ENCODE peak calls at places on chromosomes 1 and 21, in five cellular contexts. A, M, K, F and B are unnamed samples. For H3K4me1 and H3K27me3, the result is how much of the 10 kb centered on the place peaks cover.

GRCh38 chr1:111615874-111616715 is 3.5 kb upstream of the RAP1A start:
- DNase-seq in A (no peak), M (no peak), K (no peak), F (no peak), B (no peak)

GRCh38 chr1:179169616-179170467 is 59.6 kb downstream of the ABL2 start:
- DNase-seq in A (no peak), M (no peak), K (peak), F (no peak), B (no peak)

GRCh38 chr1:2258996-2259395 is 30.9 kb downstream of the SKI start:
- DNase-seq in A (peak), M (no peak), K (no peak), F (no peak), B (no peak)

GRCh38 chr1:208475951-208476824 is 232.0 kb upstream of the PLXNA2 start:
- DNase-seq in A (no peak), M (peak), K (peak), F (no peak), B (no peak)

GRCh38 chr1:223003549-223003948 is 139.5 kb downstream of the TLR5 start:
- DNase-seq in A (no peak), M (no peak), K (no peak), F (no peak), B (no peak)

GRCh38 chr1:53410100-53410541 is 49.1 kb upstream of the DMRTB1 start:
- DNase-seq in A (no peak), M (no peak), K (no peak), F (no peak), B (no peak)

GRCh38 chr1:185551008-185551407 is 183.2 kb upstream of the HMCN1 start:
- DNase-seq in A (no peak), M (no peak), K (no peak), F (peak), B (no peak)

GRCh38 chr1:30787266-30787665 is 29.7 kb upstream of the LAPTM5 start:
- DNase-seq in A (no peak), M (no peak), K (no peak), F (no peak), B (no peak)

GRCh38 chr1:10969267-10969970 is 43.0 kb upstream of the TARDBP start:
- DNase-seq in A (no peak), M (no peak), K (no peak), F (no peak), B (no peak)

GRCh38 chr1:32741417-32742131 is 39.0 kb upstream of the SYNC start:
- DNase-seq in A (no peak), M (peak), K (peak), F (no peak), B (no peak)

GRCh38 chr1:67723620-67724019 is 38.6 kb downstream of the GADD45A start:
- DNase-seq in A (no peak), M (no peak), K (peak), F (no peak), B (no peak)

GRCh38 chr21:38987551-38988210 is 182.0 kb downstream of the ETS2 start:
- DNase-seq in A (no peak), M (no peak), K (no peak), F (no peak), B (no peak)

GRCh38 chr1:58885998-58886397 is 102.2 kb upstream of the JUN start:
- DNase-seq in A (peak), M (no peak), K (no peak), F (peak), B (peak)

GRCh38 chr1:74785944-74786343 is 53.0 kb downstream of the TYW3 start:
- DNase-seq in A (no peak), M (no peak), K (no peak), F (no peak), B (no peak)

GRCh38 chr1:172287207-172287606 is 133.3 kb upstream of the C1orf105 start:
- DNase-seq in A (peak), M (peak), K (peak), F (peak), B (peak)

GRCh38 chr1:211469938-211470529 is 21.9 kb downstream of the RD3 start:
- DNase-seq in A (peak), M (peak), K (peak), F (peak), B (peak)

GRCh38 chr21:44405948-44406872 is 49.1 kb upstream of the LRRC3 start:
- DNase-seq in A (no peak), M (no peak), K (peak), F (no peak), B (no peak)

GRCh38 chr1:37094302-37094701 is 60.0 kb upstream of the GRIK3 start:
- DNase-seq in A (no peak), M (no peak), K (no peak), F (no peak), B (no peak)

GRCh38 chr1:56189946-56190920 is 389.1 kb downstream of the PLPP3 start:
- DNase-seq in A (no peak), M (no peak), K (no peak), F (no peak), B (no peak)

GRCh38 chr1:29577512-29577911 is 341.2 kb downstream of the PTPRU start:
- DNase-seq in A (no peak), M (no peak), K (no peak), F (no peak), B (no peak)

GRCh38 chr1:2229032-2229920 is 1.2 kb downstream of the SKI start:
- DNase-seq in A (peak), M (peak), K (peak), F (no peak), B (peak)

GRCh38 chr1:16013220-16013907 is 4.5 kb downstream of the HSPB7 start:
- DNase-seq in A (peak), M (peak), K (peak), F (no peak), B (peak)

GRCh38 chr1:230752407-230752806 is 5.2 kb downstream of the CAPN9 start:
- DNase-seq in A (no peak), M (no peak), K (peak), F (no peak), B (no peak)

GRCh38 chr1:17189632-17190525 is 15.0 kb upstream of the PADI1 start:
- DNase-seq in A (no peak), M (no peak), K (peak), F (no peak), B (no peak)

GRCh38 chr1:73673980-73674379 is 524.0 kb downstream of the LRRIQ3 start:
- DNase-seq in A (no peak), M (no peak), K (no peak), F (no peak), B (no peak)

GRCh38 chr1:13864760-13865159 is 164.8 kb downstream of the PRDM2 start:
- DNase-seq in A (no peak), M (no peak), K (no peak), F (no peak), B (no peak)

GRCh38 chr1:24276791-24277190 is 42.4 kb upstream of the GRHL3 start:
- DNase-seq in A (no peak), M (no peak), K (peak), F (no peak), B (no peak)

GRCh38 chr1:178052650-178053461 is 41.0 kb upstream of the RASAL2 start:
- DNase-seq in A (no peak), M (no peak), K (no peak), F (no peak), B (no peak)

GRCh38 chr21:39053126-39053525 is 130.1 kb downstream of the PSMG1 start:
- DNase-seq in A (no peak), M (no peak), K (no peak), F (no peak), B (no peak)

GRCh38 chr1:84165566-84165965 is 21.5 kb downstream of the PRKACB start:
- DNase-seq in A (no peak), M (no peak), K (no peak), F (no peak), B (no peak)

GRCh38 chr1:89900791-89901708 is 80.2 kb downstream of the LRRC8D start:
- DNase-seq in A (no peak), M (no peak), K (no peak), F (no peak), B (no peak)

GRCh38 chr1:225737179-225737578 is 40.4 kb upstream of the SRP9 start:
- DNase-seq in A (no peak), M (no peak), K (peak), F (no peak), B (no peak)

GRCh38 chr1:30929135-30929889 is 20.8 kb upstream of the SDC3 start:
- DNase-seq in A (no peak), M (peak), K (peak), F (peak), B (no peak)

GRCh38 chr1:12316331-12316730 is 86.5 kb downstream of the VPS13D start:
- DNase-seq in A (no peak), M (no peak), K (no peak), F (no peak), B (no peak)

GRCh38 chr1:170664283-170664827 is 424 bp downstream of the PRRX1 start:
- DNase-seq in A (peak), M (peak), K (no peak), F (no peak), B (peak)

GRCh38 chr1:200794506-200795065 is 55.9 kb downstream of the CAMSAP2 start:
- DNase-seq in A (no peak), M (no peak), K (peak), F (no peak), B (no peak)

GRCh38 chr1:151887028-151887427 is 22.3 kb downstream of the THEM4 start:
- DNase-seq in A (no peak), M (no peak), K (peak), F (no peak), B (no peak)

GRCh38 chr21:26070822-26071425 is 99.6 kb downstream of the APP start:
- DNase-seq in A (no peak), M (peak), K (peak), F (peak), B (no peak)

GRCh38 chr1:27357281-27358037 is 9.3 kb downstream of the MAP3K6 start:
- DNase-seq in A (peak), M (peak), K (peak), F (peak), B (peak)

GRCh38 chr1:19423130-19423529 is 62.2 kb downstream of the CAPZB start:
- DNase-seq in A (no peak), M (no peak), K (no peak), F (no peak), B (no peak)
- H3K27ac ChIP-seq in A (peak), M (no peak), K (no peak), F (no peak), B (peak)

GRCh38 chr1:161083743-161084084 is 5.6 kb downstream of the NECTIN4 start:
- DNase-seq in A (no peak), M (no peak), K (no peak), F (no peak), B (no peak)
- H3K4me1 ChIP-seq in A (under half), M (under half), K (half or more), F (under half), B (under half)

GRCh38 chr1:47727051-47727708 is 270.0 kb downstream of the TRABD2B start:
- DNase-seq in A (no peak), M (no peak), K (no peak), F (no peak), B (no peak)

GRCh38 chr1:47731730-47732129 is 265.5 kb downstream of the TRABD2B start:
- DNase-seq in A (no peak), M (no peak), K (no peak), F (no peak), B (no peak)

GRCh38 chr1:47726496-47726855 is 270.7 kb downstream of the TRABD2B start:
- DNase-seq in A (no peak), M (no peak), K (no peak), F (no peak), B (no peak)

GRCh38 chr1:47732489-47732888 is 264.7 kb downstream of the TRABD2B start:
- DNase-seq in A (no peak), M (no peak), K (no peak), F (no peak), B (no peak)

GRCh38 chr1:47729685-47730084 is 267.5 kb downstream of the TRABD2B start:
- DNase-seq in A (no peak), M (no peak), K (no peak), F (no peak), B (no peak)
- H3K27me3 ChIP-seq in A (under half), M (under half), K (under half), F (under half), B (half or more)

GRCh38 chr1:76313304-76313703 is 238.8 kb downstream of the ST6GALNAC3 start:
- DNase-seq in A (no peak), M (no peak), K (no peak), F (no peak), B (no peak)
- H3K27ac ChIP-seq in A (no peak), M (no peak), K (no peak), F (no peak), B (no peak)

GRCh38 chr1:117657949-117658660 is 52.3 kb downstream of the TENT5C start:
- DNase-seq in A (no peak), M (no peak), K (no peak), F (no peak), B (no peak)

GRCh38 chr1:117657031-117657430 is 51.2 kb downstream of the TENT5C start:
- DNase-seq in A (peak), M (no peak), K (peak), F (no peak), B (no peak)

GRCh38 chr1:117659565-117660264 is 53.9 kb downstream of the TENT5C start:
- DNase-seq in A (no peak), M (no peak), K (no peak), F (no peak), B (no peak)

GRCh38 chr1:117660266-117660973 is 54.6 kb downstream of the TENT5C start:
- DNase-seq in A (no peak), M (no peak), K (no peak), F (no peak), B (no peak)

DNA sequence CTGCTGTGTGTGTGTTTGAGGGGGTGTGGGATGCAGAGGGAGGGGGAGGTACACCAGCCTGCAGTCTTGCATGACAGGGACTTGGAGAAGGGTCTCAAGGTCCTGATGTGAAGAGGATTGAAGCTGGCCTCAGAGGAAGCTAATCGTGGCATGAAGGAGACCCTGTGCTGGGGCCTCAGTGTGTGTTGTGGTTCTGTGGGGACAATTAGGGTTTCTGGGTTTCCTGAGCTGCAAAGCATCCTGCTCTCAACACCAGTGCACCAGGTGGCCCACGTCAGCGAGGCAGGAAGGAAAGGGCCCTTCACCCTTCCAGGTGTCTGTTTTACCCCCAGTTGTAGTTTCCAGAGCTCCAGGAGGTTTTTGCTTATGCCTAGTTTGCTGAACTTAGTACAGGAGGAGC is 52.8 kb downstream of the TENT5C start:
- DNase-seq in A (no peak), M (no peak), K (no peak), F (no peak), B (no peak)
- H3K4me1 ChIP-seq in A (half or more), M (under half), K (under half), F (under half), B (under half)

DNA sequence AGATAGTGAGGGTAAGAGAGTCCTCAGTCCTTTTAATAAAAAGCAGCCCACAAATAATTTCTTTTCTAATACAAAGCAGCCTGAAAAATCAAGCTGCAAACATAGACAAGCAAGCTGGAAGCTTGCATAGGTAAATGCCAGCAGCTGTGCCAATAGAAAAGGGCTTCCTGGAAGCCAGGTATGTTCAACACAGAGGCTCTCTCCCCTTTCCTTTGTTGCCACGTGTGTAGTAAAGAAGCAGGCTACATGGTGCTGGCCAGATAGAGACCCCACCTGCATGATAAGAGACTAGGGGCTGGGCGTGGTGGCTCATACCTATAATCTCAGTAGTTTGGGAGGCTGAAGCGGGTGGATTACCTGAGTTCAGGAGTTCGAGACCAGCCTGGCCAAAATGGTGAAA is 50.1 kb upstream of the ERRFI1 start:
- DNase-seq in A (no peak), M (no peak), K (no peak), F (no peak), B (no peak)
- H3K27me3 ChIP-seq in A (under half), M (under half), K (under half), F (under half), B (under half)

GRCh38 chr1:42922687-42923366 is 35.8 kb downstream of the SLC2A1 start:
- DNase-seq in A (no peak), M (no peak), K (peak), F (peak), B (no peak)
- H3K27ac ChIP-seq in A (no peak), M (no peak), K (peak), F (no peak), B (peak)